ENCODE peak calls at places on chromosomes 13 and 19, in four cellular contexts. One of them, this sample, is unnamed.
A peak's percentile ranks its signal among the peaks of the same experiment; 100 is the strongest.

GRCh38 chr13:44052843-44053607 is 173.3 kb downstream of the LACC1 start:
- DNase-seq in SK-N-SH: no peak
- DNase-seq in IMR-90: peak; percentile 65
- DNase-seq in fibroblast of lung: peak; percentile 70
- DNase-seq in this sample: no peak

GRCh38 chr19:16274466-16274865 is 50.2 kb upstream of the KLF2 start:
- DNase-seq in SK-N-SH: no peak
- DNase-seq in fibroblast of lung: no peak
- DNase-seq in IMR-90: no peak
- DNase-seq in this sample: no peak

GRCh38 chr13:35697281-35697680 is 220.8 kb upstream of the MAB21L1 start:
- DNase-seq in fibroblast of lung: peak; percentile 20
- DNase-seq in IMR-90: no peak
- DNase-seq in SK-N-SH: no peak
- DNase-seq in this sample: no peak

GRCh38 chr19:12139309-12139708 is 841 bp downstream of the ZNF20 start:
- DNase-seq in IMR-90: peak; percentile 8
- DNase-seq in SK-N-SH: no peak
- DNase-seq in fibroblast of lung: peak; percentile 36
- DNase-seq in this sample: no peak

GRCh38 chr13:19862511-19863313 is 737 bp downstream of the ZMYM5 start:
- DNase-seq in IMR-90: peak; percentile 7
- DNase-seq in fibroblast of lung: peak; percentile 22
- DNase-seq in SK-N-SH: no peak
- DNase-seq in this sample: peak; percentile 46

GRCh38 chr19:42289556-42290041 is 12.3 kb upstream of the PRR19 start:
- DNase-seq in IMR-90: no peak
- DNase-seq in fibroblast of lung: no peak
- DNase-seq in SK-N-SH: no peak
- DNase-seq in this sample: no peak

GRCh38 chr19:38970664-38971532 is 4.6 kb downstream of the FBXO17 start:
- DNase-seq in IMR-90: no peak
- DNase-seq in SK-N-SH: no peak
- DNase-seq in fibroblast of lung: no peak
- DNase-seq in this sample: no peak

GRCh38 chr19:12112238-12112637 is 27.9 kb downstream of the ZNF20 start:
- DNase-seq in fibroblast of lung: no peak
- DNase-seq in SK-N-SH: no peak
- DNase-seq in IMR-90: no peak
- DNase-seq in this sample: no peak

GRCh38 chr13:42275506-42275905 is 3.6 kb downstream of the AKAP11 start:
- DNase-seq in IMR-90: no peak
- DNase-seq in SK-N-SH: no peak
- DNase-seq in fibroblast of lung: no peak
- DNase-seq in this sample: peak; percentile 19

GRCh38 chr19:27746691-27747380 is 1466.1 kb downstream of the UQCRFS1 start:
- DNase-seq in IMR-90: peak; percentile 1
- DNase-seq in SK-N-SH: peak; percentile 7
- DNase-seq in fibroblast of lung: peak; percentile 38
- DNase-seq in this sample: peak; percentile 15

GRCh38 chr19:45922281-45922680 is 7.7 kb upstream of the NANOS2 start:
- DNase-seq in fibroblast of lung: no peak
- DNase-seq in SK-N-SH: no peak
- DNase-seq in IMR-90: no peak
- DNase-seq in this sample: no peak
- H3K9ac ChIP-seq in fibroblast of lung: no peak overlapping the region
- H3K9ac ChIP-seq in SK-N-SH: no peak overlapping the region
- H3K9ac ChIP-seq in IMR-90: no peak overlapping the region
- H3K9ac ChIP-seq in this sample: no peak overlapping the region

DNA sequence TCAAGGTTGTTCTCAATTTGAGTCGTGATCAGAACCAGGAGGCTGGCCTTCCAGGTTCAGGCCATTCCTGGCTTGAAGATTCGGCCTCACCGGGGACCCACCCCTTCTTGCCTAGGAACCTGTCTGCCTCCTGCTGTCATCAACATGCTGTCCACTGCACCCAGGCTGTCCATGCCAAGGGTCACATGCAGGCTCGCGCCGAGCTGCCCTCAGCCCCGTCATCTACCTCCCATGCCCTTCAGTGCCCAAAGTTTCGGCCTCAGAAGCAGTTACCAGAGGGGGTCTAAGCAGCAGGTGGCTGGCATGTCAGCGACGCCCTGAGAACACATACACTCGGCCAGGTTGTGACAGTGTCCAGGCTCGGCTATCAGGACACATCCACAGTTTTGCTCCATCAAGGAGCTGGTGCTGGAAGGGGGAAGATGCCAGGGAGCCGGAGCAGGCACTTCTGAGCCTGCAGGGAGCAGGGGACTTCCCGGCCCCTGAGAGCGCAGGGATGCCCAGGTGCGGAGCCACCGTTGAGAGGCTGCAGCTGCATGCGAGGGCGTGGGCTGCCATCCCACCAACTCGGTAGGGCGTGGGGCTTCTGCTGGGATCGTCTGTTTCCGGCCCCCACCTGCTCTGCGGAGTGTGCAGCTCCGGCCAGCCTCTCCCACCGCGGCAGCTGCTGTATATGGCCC is 590.9 kb upstream of the SLITRK5 start:
- DNase-seq in IMR-90: no peak
- DNase-seq in fibroblast of lung: no peak
- DNase-seq in SK-N-SH: no peak
- DNase-seq in this sample: no peak
- H3K9ac ChIP-seq in IMR-90: no peak overlapping the region
- H3K9ac ChIP-seq in fibroblast of lung: no peak overlapping the region
- H3K9ac ChIP-seq in SK-N-SH: no peak overlapping the region
- H3K9ac ChIP-seq in this sample: no peak overlapping the region

DNA sequence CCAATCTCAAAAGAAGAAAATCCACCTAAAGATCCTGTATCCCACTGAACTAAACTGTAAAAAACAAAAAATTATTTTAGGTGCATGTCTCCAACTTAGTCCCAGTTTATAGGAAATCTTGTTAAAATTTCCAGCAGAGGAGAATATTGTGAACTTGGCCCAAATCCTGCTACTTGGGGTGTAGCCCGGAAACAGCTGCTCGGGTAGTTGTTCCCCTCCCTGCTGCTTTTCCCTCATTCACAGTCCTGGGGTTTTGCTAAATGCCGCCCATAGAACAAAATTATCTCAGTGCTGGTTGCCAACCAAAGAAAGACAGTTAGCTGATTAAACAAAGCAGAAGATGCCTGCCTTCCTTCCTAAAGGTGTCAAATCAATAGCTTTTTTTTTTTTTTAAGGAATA is 330.5 kb upstream of the KLF12 start:
- DNase-seq in SK-N-SH: no peak
- DNase-seq in IMR-90: no peak
- DNase-seq in fibroblast of lung: no peak
- DNase-seq in this sample: no peak
- H3K9ac ChIP-seq in SK-N-SH: no peak overlapping the region
- H3K9ac ChIP-seq in IMR-90: no peak overlapping the region
- H3K9ac ChIP-seq in fibroblast of lung: no peak overlapping the region
- H3K9ac ChIP-seq in this sample: no peak overlapping the region

DNA sequence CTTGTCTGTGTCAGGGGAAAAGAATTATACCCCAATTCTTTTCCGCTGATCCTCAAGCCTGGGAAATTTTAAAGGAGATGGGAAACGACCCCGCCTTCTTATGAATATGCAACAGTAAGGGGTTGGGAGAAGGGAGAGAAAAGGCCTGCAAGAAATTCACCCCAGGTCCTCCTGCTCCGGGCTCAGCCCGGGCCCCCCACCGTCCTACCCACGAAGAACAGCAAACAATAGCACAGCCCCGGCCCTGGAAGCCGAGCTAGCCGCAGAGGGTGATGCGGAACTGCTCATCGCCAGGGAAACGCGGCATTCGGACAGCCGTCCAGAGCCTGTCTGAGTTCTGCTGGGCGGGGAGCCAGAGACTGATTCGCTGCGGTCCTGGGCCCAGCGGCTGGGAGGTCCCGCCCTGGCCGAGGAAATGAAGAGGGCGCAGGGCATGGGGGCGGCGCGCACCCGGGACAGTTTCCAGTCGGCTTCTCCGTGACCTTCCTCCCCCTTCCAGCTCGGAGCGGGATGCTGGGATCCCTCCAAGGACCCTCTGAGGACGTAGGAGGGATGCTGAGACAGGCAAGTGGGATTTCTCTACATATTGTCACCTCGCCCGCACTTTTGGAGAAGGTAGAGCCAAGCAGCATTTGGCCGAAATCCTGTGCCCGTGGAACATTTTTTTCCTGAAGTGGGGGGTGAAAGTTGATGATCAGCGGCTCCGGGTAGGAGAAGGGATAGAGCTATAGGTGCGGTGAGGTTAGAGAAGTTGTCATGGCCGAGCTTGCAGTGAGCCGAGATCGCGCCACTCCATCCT is 82.3 kb upstream of the C1QTNF9B start:
- DNase-seq in IMR-90: peak; percentile 82
- DNase-seq in SK-N-SH: peak; percentile 85
- DNase-seq in fibroblast of lung: peak; percentile 93
- DNase-seq in this sample: peak; percentile 65
- H3K9ac ChIP-seq in IMR-90: peak overlapping the region; percentile 58
- H3K9ac ChIP-seq in SK-N-SH: peak overlapping the region; percentile 94
- H3K9ac ChIP-seq in fibroblast of lung: peak overlapping the region; percentile 90
- H3K9ac ChIP-seq in this sample: peak overlapping the region; percentile 23

GRCh38 chr19:31125071-31125470 is 224.2 kb downstream of the TSHZ3 start:
- DNase-seq in SK-N-SH: no peak
- DNase-seq in fibroblast of lung: no peak
- DNase-seq in IMR-90: no peak
- DNase-seq in this sample: no peak

GRCh38 chr19:31132753-31133110 is 216.5 kb downstream of the TSHZ3 start:
- DNase-seq in IMR-90: no peak
- DNase-seq in SK-N-SH: no peak
- DNase-seq in fibroblast of lung: no peak
- DNase-seq in this sample: no peak

GRCh38 chr19:31126236-31126635 is 223.0 kb downstream of the TSHZ3 start:
- DNase-seq in IMR-90: no peak
- DNase-seq in SK-N-SH: no peak
- DNase-seq in fibroblast of lung: peak; percentile 69
- DNase-seq in this sample: no peak

GRCh38 chr19:31128291-31128690 is 220.9 kb downstream of the TSHZ3 start:
- DNase-seq in SK-N-SH: no peak
- DNase-seq in fibroblast of lung: no peak
- DNase-seq in IMR-90: no peak
- DNase-seq in this sample: no peak

GRCh38 chr19:31127132-31127967 is 221.9 kb downstream of the TSHZ3 start:
- DNase-seq in IMR-90: peak; percentile 99
- DNase-seq in fibroblast of lung: peak; percentile 98
- DNase-seq in SK-N-SH: no peak
- DNase-seq in this sample: peak; percentile 23
- H3K9ac ChIP-seq in IMR-90: peak overlapping the region; percentile 27
- H3K9ac ChIP-seq in fibroblast of lung: peak overlapping the region; percentile 41
- H3K9ac ChIP-seq in SK-N-SH: peak overlapping the region; percentile 59
- H3K9ac ChIP-seq in this sample: no peak overlapping the region

DNA sequence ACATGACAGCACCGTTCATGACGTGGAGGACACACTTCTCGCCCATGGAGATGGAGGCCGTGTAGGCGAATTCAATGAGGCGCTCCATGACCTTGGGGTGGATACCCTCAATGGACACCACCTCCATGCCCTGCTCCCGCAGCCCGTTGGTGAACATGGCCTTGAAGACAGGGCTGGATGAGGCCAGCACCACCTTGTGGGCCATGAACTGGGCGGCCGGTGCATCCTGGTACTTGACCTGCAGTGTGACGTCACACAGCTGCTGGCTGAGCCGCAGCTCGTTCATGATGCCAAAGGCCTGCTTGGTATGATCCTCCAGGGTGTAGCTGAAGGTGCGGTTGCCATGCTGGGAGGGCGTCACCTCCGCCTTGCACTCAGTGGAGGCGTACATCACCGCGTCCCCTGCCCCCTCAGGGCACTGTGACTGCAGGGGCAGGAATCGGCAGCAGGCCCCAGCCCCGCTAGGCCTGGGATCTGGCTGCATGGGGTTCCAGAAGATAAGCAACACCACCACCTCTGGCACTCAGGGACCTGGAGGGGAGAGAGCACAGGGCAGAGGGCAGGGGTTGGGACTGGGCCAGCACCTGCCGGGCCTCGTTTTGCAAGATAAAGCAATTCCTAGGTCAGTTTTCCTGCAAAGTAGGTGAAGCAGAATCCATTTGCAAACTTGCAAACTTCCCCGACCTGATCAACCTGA is 3.5 kb downstream of the KEAP1 start:
- DNase-seq in fibroblast of lung: no peak
- DNase-seq in IMR-90: no peak
- DNase-seq in SK-N-SH: no peak
- DNase-seq in this sample: no peak
- H3K9ac ChIP-seq in fibroblast of lung: no peak overlapping the region
- H3K9ac ChIP-seq in IMR-90: no peak overlapping the region
- H3K9ac ChIP-seq in SK-N-SH: no peak overlapping the region
- H3K9ac ChIP-seq in this sample: no peak overlapping the region

GRCh38 chr13:49858183-49858856 is 65.8 kb upstream of the KPNA3 start:
- DNase-seq in fibroblast of lung: peak; percentile 99
- DNase-seq in SK-N-SH: no peak
- DNase-seq in IMR-90: peak; percentile 99
- DNase-seq in this sample: peak; percentile 79
- H3K9ac ChIP-seq in fibroblast of lung: no peak overlapping the region
- H3K9ac ChIP-seq in SK-N-SH: peak overlapping the region; percentile 38
- H3K9ac ChIP-seq in IMR-90: peak overlapping the region; percentile 39
- H3K9ac ChIP-seq in this sample: no peak overlapping the region

DNA sequence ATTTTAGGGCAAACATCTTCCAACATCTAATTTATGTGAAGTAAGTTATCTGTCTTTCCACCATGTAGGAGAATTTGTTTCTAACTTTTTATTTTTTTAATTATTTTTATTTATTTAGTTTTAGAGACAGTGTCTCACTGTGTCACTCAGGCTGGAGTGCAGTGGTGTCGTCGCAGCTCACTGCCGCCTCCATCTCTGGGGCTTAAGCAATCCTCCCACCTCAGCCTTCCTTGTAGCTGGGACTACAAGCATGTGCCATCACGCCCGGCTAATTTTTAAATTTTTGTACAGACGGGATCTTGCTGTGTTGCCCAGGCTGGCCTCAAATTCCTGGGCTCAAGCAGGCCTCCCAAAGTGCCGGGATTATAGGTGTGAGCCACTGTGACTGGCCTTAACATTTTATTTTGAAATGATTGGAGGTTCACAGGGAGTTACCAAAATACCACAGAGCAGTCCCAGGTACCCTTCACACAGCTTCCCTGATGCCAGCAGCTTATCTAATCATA is 58.8 kb downstream of the CELF5 start:
- DNase-seq in IMR-90: no peak
- DNase-seq in SK-N-SH: no peak
- DNase-seq in fibroblast of lung: no peak
- DNase-seq in this sample: no peak
- H3K9ac ChIP-seq in IMR-90: no peak overlapping the region
- H3K9ac ChIP-seq in SK-N-SH: no peak overlapping the region
- H3K9ac ChIP-seq in fibroblast of lung: no peak overlapping the region
- H3K9ac ChIP-seq in this sample: no peak overlapping the region

DNA sequence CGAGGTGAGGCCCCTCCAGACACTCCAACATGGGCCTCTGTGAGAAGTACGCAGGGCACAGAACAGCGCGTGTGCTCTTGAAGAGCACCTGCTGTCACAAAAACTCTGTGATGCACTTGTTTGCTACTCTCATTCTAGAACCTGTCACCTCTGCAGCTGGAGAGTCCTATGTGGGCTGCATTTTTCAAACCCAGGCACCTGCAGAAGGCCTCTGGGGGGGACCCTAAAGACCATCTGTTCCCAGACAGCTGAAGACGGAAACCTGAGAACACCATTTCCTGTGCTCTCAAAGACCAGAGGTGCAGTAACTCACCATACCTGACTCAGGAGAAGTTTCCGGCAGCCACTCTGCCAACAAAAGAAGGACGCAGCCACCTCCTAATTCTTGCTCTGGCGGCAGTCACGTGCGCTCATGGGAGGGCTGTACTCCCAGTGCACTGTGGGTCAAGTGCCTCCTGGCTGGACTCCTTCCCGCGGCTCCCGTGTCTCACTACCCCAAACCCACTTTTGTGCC is 28.1 kb downstream of the RANBP3 start:
- DNase-seq in SK-N-SH: no peak
- DNase-seq in fibroblast of lung: no peak
- DNase-seq in IMR-90: no peak
- DNase-seq in this sample: no peak
- H3K9ac ChIP-seq in SK-N-SH: no peak overlapping the region
- H3K9ac ChIP-seq in fibroblast of lung: no peak overlapping the region
- H3K9ac ChIP-seq in IMR-90: no peak overlapping the region
- H3K9ac ChIP-seq in this sample: no peak overlapping the region